ENCODE peak calls at places on chromosomes 6 and 20, in eight cellular contexts. E is transverse colon, I is esophagus muscularis mucosa, K is A549, P is SK-N-SH, V is stomach, O is sigmoid colon, L is suprapubic skin. R is an unnamed sample.

GRCh38 chr20:22904905-22905304 is 130.2 kb upstream of the SSTR4 start:
- DNase-seq in E (no peak), I (no peak), K (no peak), P (no peak), V (no peak), O (no peak), L (no peak), R (no peak)

GRCh38 chr6:155504848-155505247 is 49.2 kb upstream of the NOX3 start:
- DNase-seq in E (no peak), I (no peak), K (no peak), P (no peak), V (no peak), O (no peak), L (no peak), R (no peak)

GRCh38 chr20:29079769-29080690 is 2177.4 kb upstream of the DEFB115 start:
- DNase-seq in E (no peak), I (no peak), K (peak), P (peak), V (no peak), O (no peak), L (no peak), R (no peak)

GRCh38 chr6:168397011-168397410 is 44.0 kb upstream of the SMOC2 start:
- DNase-seq in E (no peak), I (no peak), K (no peak), P (no peak), V (no peak), O (peak), L (no peak), R (no peak)

GRCh38 chr6:90788781-90789180 is 201.9 kb upstream of the MAP3K7 start:
- DNase-seq in E (no peak), I (no peak), K (no peak), P (no peak), V (no peak), O (no peak), L (no peak), R (no peak)

GRCh38 chr6:56866917-56867522 is 87.9 kb upstream of the BEND6 start:
- DNase-seq in E (no peak), I (no peak), K (no peak), P (no peak), V (no peak), O (no peak), L (no peak), R (no peak)

GRCh38 chr6:11909696-11910132 is 102.4 kb upstream of the HIVEP1 start:
- DNase-seq in E (no peak), I (no peak), K (no peak), P (no peak), V (no peak), O (no peak), L (no peak), R (no peak)

GRCh38 chr6:91678679-91679078 is 1091.8 kb upstream of the MAP3K7 start:
- DNase-seq in E (no peak), I (no peak), K (no peak), P (no peak), V (no peak), O (no peak), L (no peak), R (no peak)

GRCh38 chr6:105192707-105193465 is 13.1 kb upstream of the POPDC3 start:
- DNase-seq in E (no peak), I (no peak), K (no peak), P (no peak), V (no peak), O (no peak), L (no peak), R (no peak)

GRCh38 chr20:11452326-11452725 is 465.4 kb upstream of the BTBD3 start:
- DNase-seq in E (no peak), I (no peak), K (no peak), P (no peak), V (no peak), O (no peak), L (no peak), R (no peak)

GRCh38 chr20:50886184-50886790 is 45.0 kb downstream of the ADNP start:
- DNase-seq in E (no peak), I (no peak), K (no peak), P (no peak), V (no peak), O (no peak), L (peak), R (no peak)

GRCh38 chr6:42095066-42095465 is 44.7 kb downstream of the TAF8 start:
- DNase-seq in E (no peak), I (no peak), K (no peak), P (no peak), V (no peak), O (no peak), L (no peak), R (no peak)

GRCh38 chr6:10837009-10837691 is 1.2 kb downstream of the MAK start:
- DNase-seq in E (peak), I (no peak), K (peak), P (peak), V (peak), O (no peak), L (no peak), R (no peak)

GRCh38 chr20:32017711-32018251 is 7.5 kb downstream of the CCM2L start:
- DNase-seq in E (peak), I (no peak), K (peak), P (peak), V (peak), O (no peak), L (no peak), R (no peak)

GRCh38 chr6:16511723-16512584 is 249.3 kb downstream of the ATXN1 start:
- DNase-seq in E (peak), I (no peak), K (no peak), P (no peak), V (peak), O (no peak), L (no peak), R (no peak)
- TF ChIP-seq EP300 in E (no peak), I (no peak), K (no peak), P (no peak), V (no peak), O (no peak), L (no peak), R (no peak)

GRCh38 chr20:25103526-25103925 is 21.6 kb upstream of the VSX1 start:
- DNase-seq in E (no peak), I (peak), K (no peak), P (no peak), V (no peak), O (no peak), L (no peak), R (no peak)

GRCh38 chr20:25100914-25101313 is 19.0 kb upstream of the VSX1 start:
- DNase-seq in E (no peak), I (peak), K (no peak), P (no peak), V (no peak), O (no peak), L (no peak), R (no peak)

DNA sequence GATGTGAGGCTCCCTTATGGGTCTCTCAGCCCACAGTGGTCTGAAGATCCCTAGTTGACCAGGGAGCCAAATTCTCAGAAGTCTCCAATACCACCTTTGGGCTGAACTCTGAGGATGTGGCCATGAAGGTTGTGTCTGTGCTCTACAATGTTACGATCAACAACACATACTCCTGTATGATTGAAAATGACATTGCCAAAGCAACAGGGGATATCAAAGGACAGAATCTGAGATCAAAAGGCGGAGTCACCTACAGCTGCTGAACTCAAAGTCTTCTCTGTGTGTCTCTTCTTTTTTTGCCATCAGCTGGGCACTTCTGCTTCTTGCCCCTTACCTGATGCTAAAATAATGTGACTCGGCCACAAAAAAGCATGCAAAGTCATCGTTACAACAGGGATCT is 17.6 kb upstream of the VSX1 start:
- DNase-seq in E (no peak), I (peak), K (no peak), P (no peak), V (no peak), O (no peak), L (no peak), R (no peak)
- TF ChIP-seq EP300 in E (no peak), I (no peak), K (no peak), P (no peak), V (no peak), O (no peak), L (no peak), R (no peak)

DNA sequence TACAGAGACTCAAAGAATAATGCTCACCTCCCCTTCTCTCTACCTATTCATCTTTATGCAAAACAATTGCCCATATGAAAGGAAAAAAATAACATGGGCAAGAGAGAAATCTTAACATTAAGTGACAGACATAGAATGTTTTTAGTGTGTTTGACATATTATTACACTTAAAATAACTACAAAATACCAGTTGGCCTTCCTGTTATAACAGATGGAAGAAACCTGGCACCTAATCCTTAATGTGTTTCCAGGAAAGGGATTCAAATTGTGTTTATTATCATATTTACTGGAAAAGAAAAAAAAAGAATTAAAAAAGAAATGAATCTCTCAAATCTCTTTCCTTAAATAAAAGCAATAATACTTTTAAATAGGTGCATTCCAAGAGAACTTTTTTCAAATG is 158.6 kb downstream of the LAMP5 start:
- DNase-seq in E (no peak), I (no peak), K (no peak), P (no peak), V (no peak), O (no peak), L (no peak), R (no peak)
- TF ChIP-seq EP300 in E (no peak), I (no peak), K (no peak), P (no peak), V (no peak), O (no peak), L (no peak), R (no peak)

GRCh38 chr6:24778121-24778520 is 3.4 kb downstream of the GMNN start:
- DNase-seq in E (no peak), I (no peak), K (no peak), P (no peak), V (no peak), O (no peak), L (no peak), R (no peak)

GRCh38 chr6:24778878-24779277 is 4.1 kb downstream of the GMNN start:
- DNase-seq in E (no peak), I (no peak), K (no peak), P (no peak), V (no peak), O (no peak), L (no peak), R (no peak)

GRCh38 chr6:24780206-24780605 is 5.5 kb downstream of the GMNN start:
- DNase-seq in E (no peak), I (no peak), K (no peak), P (no peak), V (no peak), O (no peak), L (no peak), R (no peak)

GRCh38 chr6:24777227-24777626 is 2.5 kb downstream of the GMNN start:
- DNase-seq in E (no peak), I (no peak), K (no peak), P (no peak), V (no peak), O (no peak), L (no peak), R (no peak)

DNA sequence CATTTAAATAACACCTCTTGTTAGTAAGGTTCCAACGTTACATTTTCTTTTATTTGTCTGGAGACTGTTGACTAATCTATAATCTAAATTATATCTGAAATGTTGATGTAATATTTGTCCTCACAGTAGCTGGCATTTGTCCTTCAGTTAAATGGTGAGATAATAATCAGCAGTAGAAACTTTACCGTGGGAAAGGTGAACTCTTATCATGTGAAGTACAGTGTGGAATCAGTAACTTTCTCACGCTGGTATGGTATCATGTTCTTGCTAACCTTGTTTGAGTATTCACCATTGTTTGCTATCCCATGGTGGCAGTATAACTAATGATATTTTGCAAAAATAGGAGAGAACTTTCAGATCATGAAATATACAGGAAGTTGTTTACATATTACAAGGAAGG is 4.7 kb downstream of the GMNN start:
- DNase-seq in E (no peak), I (no peak), K (no peak), P (no peak), V (no peak), O (no peak), L (no peak), R (no peak)
- TF ChIP-seq EP300 in E (no peak), I (no peak), K (no peak), P (peak), V (no peak), O (no peak), L (no peak), R (no peak)

GRCh38 chr20:44532981-44533331 is 11.1 kb upstream of the SERINC3 start:
- DNase-seq in E (no peak), I (no peak), K (no peak), P (no peak), V (no peak), O (no peak), L (no peak), R (no peak)
- TF ChIP-seq EP300 in E (no peak), I (no peak), K (no peak), P (no peak), V (no peak), O (no peak), L (no peak), R (no peak)

GRCh38 chr20:46243707-46244628 is 64.3 kb downstream of the CDH22 start:
- DNase-seq in E (no peak), I (no peak), K (no peak), P (no peak), V (no peak), O (no peak), L (no peak), R (no peak)
- TF ChIP-seq EP300 in E (no peak), I (no peak), K (no peak), P (no peak), V (no peak), O (no peak), L (no peak), R (no peak)

GRCh38 chr6:133337312-133337711 is 96.2 kb downstream of the EYA4 start:
- DNase-seq in E (no peak), I (no peak), K (no peak), P (no peak), V (no peak), O (no peak), L (no peak), R (no peak)
- TF ChIP-seq EP300 in E (no peak), I (no peak), K (no peak), P (no peak), V (no peak), O (no peak), L (no peak), R (no peak)

R was measured in ovary.